ENCODE peak calls at places on chromosomes 6 and 20, in five cellular contexts. One of them, this sample, is unnamed.

GRCh38 chr6:118648866-118649554 is 2.4 kb downstream of the CEP85L start:
- DNase-seq in neuronal stem cell: no peak
- DNase-seq in mammary epithelial cell: no peak
- DNase-seq in right lobe of liver: no peak
- DNase-seq in cardiac muscle cell: no peak
- DNase-seq in this sample: no peak

GRCh38 chr20:47205577-47206123 is 150.8 kb downstream of the ZMYND8 start:
- DNase-seq in neuronal stem cell: peak; percentile 9
- DNase-seq in mammary epithelial cell: peak; percentile 35
- DNase-seq in right lobe of liver: peak; percentile 76
- DNase-seq in cardiac muscle cell: peak; percentile 87
- DNase-seq in this sample: peak; percentile 70

GRCh38 chr6:146339716-146340115 is 203.9 kb upstream of the RAB32 start:
- DNase-seq in neuronal stem cell: no peak
- DNase-seq in mammary epithelial cell: no peak
- DNase-seq in right lobe of liver: no peak
- DNase-seq in cardiac muscle cell: peak; percentile 13
- DNase-seq in this sample: no peak

GRCh38 chr6:33419580-33420492 is at the start of gene SYNGAP1:
- DNase-seq in neuronal stem cell: no peak
- DNase-seq in mammary epithelial cell: no peak
- DNase-seq in right lobe of liver: no peak
- DNase-seq in cardiac muscle cell: peak; percentile 83
- DNase-seq in this sample: peak; percentile 91

GRCh38 chr6:90860822-90861601 is 274.1 kb upstream of the MAP3K7 start:
- DNase-seq in neuronal stem cell: no peak
- DNase-seq in mammary epithelial cell: no peak
- DNase-seq in right lobe of liver: no peak
- DNase-seq in cardiac muscle cell: peak; percentile 12
- DNase-seq in this sample: no peak

GRCh38 chr20:24637941-24638340 is 168.5 kb downstream of the SYNDIG1 start:
- DNase-seq in neuronal stem cell: no peak
- DNase-seq in mammary epithelial cell: no peak
- DNase-seq in right lobe of liver: no peak
- DNase-seq in cardiac muscle cell: no peak
- DNase-seq in this sample: no peak

GRCh38 chr6:154453329-154453728 is 57.2 kb downstream of the CNKSR3 start:
- DNase-seq in neuronal stem cell: no peak
- DNase-seq in mammary epithelial cell: no peak
- DNase-seq in right lobe of liver: no peak
- DNase-seq in cardiac muscle cell: no peak
- DNase-seq in this sample: no peak

GRCh38 chr6:170033666-170034065 is 257.2 kb downstream of the DLL1 start:
- DNase-seq in neuronal stem cell: no peak
- DNase-seq in mammary epithelial cell: no peak
- DNase-seq in right lobe of liver: peak; percentile 31
- DNase-seq in cardiac muscle cell: no peak
- DNase-seq in this sample: no peak

GRCh38 chr6:132818404-132819359 is 4.3 kb downstream of the RPS12 start:
- DNase-seq in neuronal stem cell: no peak
- DNase-seq in mammary epithelial cell: no peak
- DNase-seq in right lobe of liver: no peak
- DNase-seq in cardiac muscle cell: peak; percentile 30
- DNase-seq in this sample: no peak

DNA sequence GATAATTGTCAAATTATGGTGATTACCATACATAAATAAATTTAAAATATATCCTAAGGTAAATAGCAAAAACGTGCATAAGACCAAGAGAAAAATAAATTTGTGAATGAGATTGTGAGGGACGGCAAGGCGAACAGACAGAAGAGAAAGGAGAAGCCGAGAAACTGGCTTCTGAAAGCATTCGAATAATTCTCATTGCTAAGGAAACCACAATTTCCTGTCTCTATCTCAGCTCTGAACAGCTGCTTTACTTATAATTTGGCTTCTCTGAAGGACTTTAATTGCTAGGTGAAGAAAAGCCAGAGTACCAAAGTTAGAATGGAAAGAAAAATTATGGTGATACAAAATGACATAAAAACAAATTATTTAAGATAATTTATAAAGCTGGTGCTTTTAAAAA is 79.0 kb upstream of the RGS17 start:
- DNase-seq in neuronal stem cell: no peak
- DNase-seq in mammary epithelial cell: peak; percentile 6
- DNase-seq in right lobe of liver: no peak
- DNase-seq in cardiac muscle cell: peak; percentile 74
- DNase-seq in this sample: no peak
- H3K27ac ChIP-seq in neuronal stem cell: no peak overlapping the region
- H3K27ac ChIP-seq in mammary epithelial cell: no peak overlapping the region
- H3K27ac ChIP-seq in right lobe of liver: no peak overlapping the region
- H3K27ac ChIP-seq in cardiac muscle cell: no peak overlapping the region
- H3K27ac ChIP-seq in this sample: no peak overlapping the region

DNA sequence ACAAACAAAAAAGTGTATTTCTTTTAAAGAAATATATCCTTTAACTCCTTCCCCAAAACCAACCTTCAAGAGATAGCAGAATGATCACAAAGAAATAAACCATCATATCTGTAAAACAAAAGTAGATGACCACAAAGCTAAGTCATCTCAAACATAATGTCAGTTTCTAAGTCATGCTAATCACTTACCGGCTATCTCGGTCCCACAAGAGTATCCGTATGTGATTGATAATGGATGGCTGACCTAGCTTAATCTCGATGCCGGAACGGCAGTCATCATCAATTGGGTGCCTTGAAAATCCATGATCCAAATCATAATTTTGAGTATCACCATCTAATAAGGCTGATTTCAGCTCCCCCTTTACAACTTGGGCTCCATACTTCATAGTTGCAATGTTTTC is 59.7 kb downstream of the BTBD9 start:
- DNase-seq in neuronal stem cell: no peak
- DNase-seq in mammary epithelial cell: no peak
- DNase-seq in right lobe of liver: no peak
- DNase-seq in cardiac muscle cell: no peak
- DNase-seq in this sample: no peak
- H3K27ac ChIP-seq in neuronal stem cell: no peak overlapping the region
- H3K27ac ChIP-seq in mammary epithelial cell: no peak overlapping the region
- H3K27ac ChIP-seq in right lobe of liver: no peak overlapping the region
- H3K27ac ChIP-seq in cardiac muscle cell: no peak overlapping the region
- H3K27ac ChIP-seq in this sample: no peak overlapping the region

GRCh38 chr6:129660346-129660676 is 49.7 kb downstream of the ARHGAP18 start:
- DNase-seq in neuronal stem cell: no peak
- DNase-seq in mammary epithelial cell: no peak
- DNase-seq in right lobe of liver: no peak
- DNase-seq in cardiac muscle cell: no peak
- DNase-seq in this sample: no peak
- H3K27ac ChIP-seq in neuronal stem cell: no peak overlapping the region
- H3K27ac ChIP-seq in mammary epithelial cell: peak overlapping the region; percentile 43
- H3K27ac ChIP-seq in right lobe of liver: no peak overlapping the region
- H3K27ac ChIP-seq in cardiac muscle cell: no peak overlapping the region
- H3K27ac ChIP-seq in this sample: no peak overlapping the region

DNA sequence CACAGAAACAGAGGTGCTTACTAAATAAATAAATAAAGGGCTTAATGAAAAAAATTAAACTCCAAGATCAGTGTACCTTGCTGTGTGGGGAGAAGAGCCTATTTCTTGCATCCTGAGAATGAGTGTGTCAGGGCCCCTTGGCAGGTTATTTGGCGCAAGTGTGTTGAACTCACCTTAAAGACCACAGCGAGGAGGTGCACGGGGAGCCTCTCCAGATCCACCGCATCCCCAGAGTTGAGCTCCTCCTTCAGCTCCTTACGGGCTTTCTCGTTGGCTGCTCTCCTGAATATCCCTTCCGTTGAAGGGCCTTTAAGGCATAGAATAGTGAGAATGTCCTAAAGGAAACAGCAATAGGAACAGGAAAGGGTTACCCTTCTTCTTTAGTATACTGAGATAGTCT is 3.6 kb downstream of the TAGAP start:
- DNase-seq in neuronal stem cell: no peak
- DNase-seq in mammary epithelial cell: no peak
- DNase-seq in right lobe of liver: no peak
- DNase-seq in cardiac muscle cell: no peak
- DNase-seq in this sample: no peak
- H3K27ac ChIP-seq in neuronal stem cell: no peak overlapping the region
- H3K27ac ChIP-seq in mammary epithelial cell: no peak overlapping the region
- H3K27ac ChIP-seq in right lobe of liver: no peak overlapping the region
- H3K27ac ChIP-seq in cardiac muscle cell: no peak overlapping the region
- H3K27ac ChIP-seq in this sample: no peak overlapping the region

GRCh38 chr6:7312616-7313504 is at the start of gene SSR1:
- DNase-seq in neuronal stem cell: peak; percentile 96
- DNase-seq in mammary epithelial cell: peak; percentile 96
- DNase-seq in right lobe of liver: peak; percentile 98
- DNase-seq in cardiac muscle cell: peak; percentile 98
- DNase-seq in this sample: peak; percentile 100

GRCh38 chr6:7315684-7316366 is 2.8 kb upstream of the SSR1 start:
- DNase-seq in neuronal stem cell: no peak
- DNase-seq in mammary epithelial cell: no peak
- DNase-seq in right lobe of liver: no peak
- DNase-seq in cardiac muscle cell: no peak
- DNase-seq in this sample: no peak

GRCh38 chr6:7314414-7314813 is 1.4 kb upstream of the SSR1 start:
- DNase-seq in neuronal stem cell: no peak
- DNase-seq in mammary epithelial cell: no peak
- DNase-seq in right lobe of liver: no peak
- DNase-seq in cardiac muscle cell: no peak
- DNase-seq in this sample: no peak

GRCh38 chr6:7311920-7312615 is 931 bp downstream of the SSR1 start:
- DNase-seq in neuronal stem cell: no peak
- DNase-seq in mammary epithelial cell: peak; percentile 40
- DNase-seq in right lobe of liver: no peak
- DNase-seq in cardiac muscle cell: no peak
- DNase-seq in this sample: no peak

DNA sequence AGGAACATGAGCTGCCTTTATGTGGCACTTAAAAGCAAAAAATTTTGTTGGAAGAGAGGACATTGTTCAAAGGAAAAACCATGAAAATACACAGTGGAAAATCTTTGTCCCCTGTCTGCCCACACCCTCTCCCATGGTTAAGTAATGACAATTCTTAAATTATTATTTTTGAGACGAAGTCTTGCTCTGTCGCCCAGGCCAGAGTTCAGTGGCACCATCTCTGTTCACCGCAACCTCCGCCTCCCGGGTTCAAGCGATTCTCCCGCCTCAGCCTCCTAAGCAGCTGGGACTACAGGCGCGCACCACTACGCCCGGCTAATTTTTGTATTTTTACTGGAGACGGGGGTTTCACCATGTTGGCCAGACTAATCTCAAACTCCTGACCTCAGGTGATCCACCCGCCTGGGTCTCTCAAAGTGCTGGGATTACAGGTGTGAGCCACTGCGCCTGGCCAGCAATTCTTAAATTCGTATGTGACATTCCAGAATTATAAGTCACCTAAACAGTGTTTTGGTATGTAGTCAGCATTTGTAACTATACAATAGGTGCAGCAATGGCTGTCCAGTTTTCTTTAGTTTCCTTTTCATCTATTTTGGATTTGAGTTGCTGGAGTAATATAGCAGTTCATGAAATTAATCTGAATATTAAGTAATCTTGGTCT is 636 bp upstream of the SSR1 start:
- DNase-seq in neuronal stem cell: no peak
- DNase-seq in mammary epithelial cell: no peak
- DNase-seq in right lobe of liver: no peak
- DNase-seq in cardiac muscle cell: no peak
- DNase-seq in this sample: peak; percentile 35
- H3K27ac ChIP-seq in neuronal stem cell: peak overlapping the region; percentile 70
- H3K27ac ChIP-seq in mammary epithelial cell: peak overlapping the region; percentile 85
- H3K27ac ChIP-seq in right lobe of liver: peak overlapping the region; percentile 57
- H3K27ac ChIP-seq in cardiac muscle cell: peak overlapping the region; percentile 84
- H3K27ac ChIP-seq in this sample: peak overlapping the region; percentile 87

DNA sequence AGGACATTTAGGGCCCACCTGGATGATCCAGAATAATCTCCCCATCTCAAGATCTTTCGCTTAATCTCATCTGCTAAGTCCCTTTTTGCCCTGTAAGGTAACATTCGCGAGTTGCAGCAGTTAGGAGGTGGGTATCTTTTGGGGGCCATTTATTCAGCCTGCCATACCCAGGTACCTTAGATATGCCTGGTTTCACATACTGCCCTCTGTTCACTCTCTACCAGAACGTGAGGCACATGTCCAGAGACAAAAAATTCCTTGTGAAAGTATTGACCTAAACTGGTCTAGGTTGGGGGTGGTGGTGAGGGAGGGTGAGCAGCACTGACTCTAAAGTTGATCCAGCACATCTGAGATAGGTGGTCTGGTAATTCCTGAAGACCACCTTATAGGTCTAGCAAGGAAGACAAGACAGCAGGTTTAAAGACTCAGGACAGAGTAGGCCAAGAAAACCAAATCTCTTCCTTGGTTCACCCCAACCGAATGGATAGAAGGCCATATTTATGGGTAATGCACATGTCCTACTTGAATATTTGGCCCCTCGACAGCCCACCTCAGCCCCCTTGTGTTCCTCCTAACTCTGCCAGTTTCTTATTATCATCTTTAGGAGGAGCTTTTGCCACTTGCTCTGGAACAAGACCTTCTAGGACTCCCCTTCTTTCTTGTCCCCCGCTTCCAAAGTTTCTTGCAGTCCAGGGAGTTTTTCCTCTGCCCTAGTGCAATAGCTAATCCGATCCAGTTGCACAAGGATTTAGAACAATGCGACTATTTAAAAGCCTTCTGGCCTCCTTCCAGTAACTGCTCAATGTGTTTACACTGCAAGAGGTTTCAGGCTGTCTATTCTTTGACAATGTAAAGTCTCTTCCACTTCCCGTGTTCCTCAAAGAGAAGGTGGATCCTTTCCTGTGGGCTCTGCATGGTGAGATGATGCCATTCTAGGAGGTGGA is 213.0 kb upstream of the LAMP5 start:
- DNase-seq in neuronal stem cell: no peak
- DNase-seq in mammary epithelial cell: peak; percentile 75
- DNase-seq in right lobe of liver: no peak
- DNase-seq in cardiac muscle cell: peak; percentile 94
- DNase-seq in this sample: no peak
- H3K27ac ChIP-seq in neuronal stem cell: no peak overlapping the region
- H3K27ac ChIP-seq in mammary epithelial cell: no peak overlapping the region
- H3K27ac ChIP-seq in right lobe of liver: no peak overlapping the region
- H3K27ac ChIP-seq in cardiac muscle cell: no peak overlapping the region
- H3K27ac ChIP-seq in this sample: no peak overlapping the region

This sample was measured in WERI-Rb-1.